ENCODE peak calls at places on chromosomes 6 and 20, in six cellular contexts. Q, Y, R, M, J and W are unnamed samples.

GRCh38 chr6:85469276-85470022 is 19.6 kb downstream of the NT5E start:
- DNase-seq in Q (no peak), Y (no peak), R (no peak), M (no peak), J (no peak), W (no peak)

GRCh38 chr6:8061736-8062135 is 2.5 kb downstream of the BLOC1S5 start:
- DNase-seq in Q (no peak), Y (no peak), R (no peak), M (no peak), J (no peak), W (no peak)

GRCh38 chr6:169087436-169088046 is 166.1 kb downstream of the THBS2 start:
- DNase-seq in Q (no peak), Y (no peak), R (peak), M (no peak), J (no peak), W (no peak)

GRCh38 chr6:161369339-161369738 is 95.5 kb upstream of the AGPAT4 start:
- DNase-seq in Q (no peak), Y (no peak), R (peak), M (peak), J (no peak), W (no peak)

GRCh38 chr20:60086936-60087562 is 128.8 kb downstream of the CDH26 start:
- DNase-seq in Q (no peak), Y (no peak), R (no peak), M (no peak), J (no peak), W (no peak)

GRCh38 chr20:49843770-49844169 is 31.1 kb downstream of the SLC9A8 start:
- DNase-seq in Q (no peak), Y (no peak), R (no peak), M (no peak), J (no peak), W (no peak)

GRCh38 chr6:45675634-45676033 is 297.9 kb upstream of the SUPT3H start:
- DNase-seq in Q (no peak), Y (no peak), R (no peak), M (no peak), J (no peak), W (no peak)

GRCh38 chr20:50399003-50399916 is 110.9 kb upstream of the PTPN1 start:
- DNase-seq in Q (peak), Y (peak), R (peak), M (no peak), J (no peak), W (no peak)

GRCh38 chr20:45055056-45055455 is 45.9 kb downstream of the KCNS1 start:
- DNase-seq in Q (no peak), Y (no peak), R (no peak), M (no peak), J (no peak), W (no peak)

GRCh38 chr6:121520337-121521163 is 85.1 kb downstream of the GJA1 start:
- DNase-seq in Q (no peak), Y (no peak), R (no peak), M (no peak), J (no peak), W (no peak)

GRCh38 chr6:105832358-105832757 is 253.8 kb upstream of the PRDM1 start:
- DNase-seq in Q (no peak), Y (no peak), R (peak), M (no peak), J (no peak), W (no peak)

GRCh38 chr20:42161228-42161829 is 543.2 kb upstream of the CHD6 start:
- DNase-seq in Q (no peak), Y (no peak), R (no peak), M (no peak), J (no peak), W (no peak)

GRCh38 chr6:151482290-151482689 is 11.5 kb upstream of the CCDC170 start:
- DNase-seq in Q (no peak), Y (no peak), R (peak), M (no peak), J (no peak), W (no peak)

GRCh38 chr6:43970913-43971775 is 156.1 kb downstream of the MRPL14 start:
- DNase-seq in Q (peak), Y (no peak), R (no peak), M (no peak), J (no peak), W (no peak)

DNA sequence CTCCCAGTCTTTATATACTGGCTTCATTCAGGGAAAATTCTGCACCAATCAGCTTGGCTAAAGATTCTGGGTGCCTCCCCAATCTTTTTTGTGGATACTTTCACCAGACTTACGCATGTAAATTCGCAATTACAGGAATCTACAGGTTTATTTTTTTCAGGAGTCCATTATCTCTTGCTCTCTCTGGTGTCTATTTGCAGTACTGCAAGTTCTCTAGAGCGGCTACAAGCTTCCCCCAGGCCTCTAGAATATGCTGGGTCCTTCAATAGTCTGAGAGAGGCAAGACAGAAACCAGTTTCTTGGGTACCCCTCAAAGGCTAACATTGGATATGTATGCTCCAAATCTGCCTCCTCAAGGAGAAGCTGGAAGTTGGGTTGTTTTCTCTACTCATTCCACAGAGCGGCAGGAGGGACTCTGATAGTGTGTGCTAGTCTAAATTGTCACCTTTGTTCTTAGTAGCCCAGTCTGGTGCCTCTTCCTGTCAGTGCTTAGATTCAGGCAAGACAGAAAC is 58.5 kb downstream of the SUN5 start:
- DNase-seq in Q (no peak), Y (no peak), R (peak), M (no peak), J (no peak), W (no peak)
- TF ChIP-seq CTCF in Q (no peak), Y (peak), R (peak), M (no peak), J (no peak), W (peak)

DNA sequence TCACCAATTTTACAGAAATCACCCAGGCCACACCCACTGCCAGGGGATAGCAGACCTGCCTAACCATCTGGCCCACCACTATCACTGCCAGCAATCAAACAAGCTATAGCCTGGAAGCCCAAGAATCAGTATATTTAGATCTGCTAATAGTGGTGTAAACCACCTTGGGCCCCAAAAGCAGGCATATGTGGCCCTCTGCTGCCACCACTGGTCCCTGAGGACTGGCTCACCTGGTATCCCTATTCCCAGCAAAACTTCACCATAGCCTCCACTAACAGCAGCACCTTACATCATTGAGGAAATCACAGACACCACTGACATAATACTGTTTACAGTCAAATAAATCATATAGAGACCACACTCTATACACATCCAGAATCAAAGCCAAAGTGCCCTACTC is 880.4 kb upstream of the MAN1A1 start:
- DNase-seq in Q (no peak), Y (no peak), R (no peak), M (no peak), J (no peak), W (no peak)
- TF ChIP-seq CTCF in Q (no peak), Y (no peak), R (peak), M (no peak), J (no peak), W (no peak)

DNA sequence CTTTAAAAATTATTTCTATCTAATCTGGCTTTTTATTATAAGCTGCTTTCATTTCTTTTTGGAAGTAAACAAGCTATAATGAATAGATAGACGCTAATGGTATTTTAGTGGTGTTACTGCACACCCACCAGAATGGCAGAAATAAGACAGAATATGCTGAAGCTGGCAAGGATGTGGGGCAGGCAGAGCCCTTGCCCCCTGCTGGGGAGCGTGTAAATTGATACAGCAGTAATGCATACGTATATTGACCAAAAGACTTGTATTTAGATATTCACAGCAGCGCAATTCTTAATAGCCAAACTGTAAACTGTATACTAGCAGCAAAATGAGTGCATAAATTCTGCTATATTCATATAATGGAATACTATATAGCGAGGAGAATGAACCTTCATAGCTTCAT is 35.3 kb downstream of the TMEM181 start:
- DNase-seq in Q (no peak), Y (no peak), R (no peak), M (no peak), J (no peak), W (no peak)
- TF ChIP-seq CTCF in Q (no peak), Y (no peak), R (peak), M (no peak), J (no peak), W (peak)

GRCh38 chr6:13357551-13358075 is 29.3 kb upstream of the TBC1D7 start:
- DNase-seq in Q (no peak), Y (no peak), R (peak), M (no peak), J (no peak), W (peak)
- TF ChIP-seq CTCF in Q (no peak), Y (no peak), R (peak), M (no peak), J (no peak), W (no peak)

DNA sequence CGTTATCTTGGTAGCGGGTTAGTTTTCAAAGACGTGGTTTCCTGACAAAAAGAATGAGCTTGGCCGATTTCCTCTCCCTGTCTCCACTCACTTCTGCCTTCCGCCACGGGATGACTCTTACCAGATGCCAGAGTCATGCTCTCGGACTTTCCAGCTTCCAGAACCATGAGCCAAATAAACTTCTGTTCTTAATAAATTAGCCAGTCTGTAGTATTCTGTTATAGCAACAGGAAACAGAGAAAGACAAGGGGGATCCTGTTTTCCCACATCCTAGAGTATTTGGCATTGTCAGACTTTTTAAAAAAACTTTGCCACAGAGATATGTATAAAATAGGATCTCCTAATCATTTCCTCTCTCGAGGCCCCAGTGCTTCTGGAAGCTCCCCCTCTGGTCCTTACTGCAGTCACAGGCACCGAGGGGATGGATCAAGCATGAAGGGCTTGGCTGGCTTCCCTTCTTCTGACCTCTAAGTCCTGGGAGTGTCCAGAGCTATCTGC is 84.9 kb upstream of the NAA20 start:
- DNase-seq in Q (no peak), Y (no peak), R (peak), M (peak), J (no peak), W (no peak)
- TF ChIP-seq CTCF in Q (no peak), Y (no peak), R (no peak), M (no peak), J (no peak), W (no peak)

GRCh38 chr6:33052627-33053026 is 20.8 kb downstream of the HLA-DPA1 start:
- DNase-seq in Q (no peak), Y (no peak), R (no peak), M (no peak), J (no peak), W (no peak)
- TF ChIP-seq CTCF in Q (no peak), Y (no peak), R (no peak), M (no peak), J (no peak), W (no peak)

GRCh38 chr6:164106345-164106769 is 691.8 kb downstream of the QKI start:
- DNase-seq in Q (no peak), Y (peak), R (no peak), M (no peak), J (no peak), W (peak)
- TF ChIP-seq CTCF in Q (no peak), Y (peak), R (peak), M (no peak), J (peak), W (peak)

DNA sequence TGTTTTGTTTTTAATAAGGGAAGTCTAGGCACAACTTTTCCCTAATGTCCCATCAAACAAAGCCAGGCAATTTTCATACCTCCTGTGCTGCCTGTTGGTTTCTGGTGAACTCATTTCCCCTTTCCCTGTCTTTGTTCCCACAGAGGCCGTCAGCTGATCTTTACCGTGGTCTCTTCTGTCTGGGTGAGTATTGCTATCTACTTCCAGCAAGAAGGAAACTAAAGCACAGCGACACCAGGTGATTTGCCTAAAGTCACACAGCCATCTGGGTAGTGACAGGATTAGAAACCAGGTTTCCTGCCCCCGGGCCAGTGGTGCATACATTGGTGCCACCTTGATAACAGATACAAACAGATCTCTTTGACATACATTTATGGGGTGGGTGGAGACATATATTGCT is 59.6 kb downstream of the RAB44 start:
- DNase-seq in Q (no peak), Y (no peak), R (no peak), M (no peak), J (no peak), W (no peak)
- TF ChIP-seq CTCF in Q (no peak), Y (no peak), R (no peak), M (no peak), J (no peak), W (no peak)

GRCh38 chr20:39777610-39778009 is 815.5 kb downstream of the DHX35 start:
- DNase-seq in Q (no peak), Y (no peak), R (no peak), M (no peak), J (no peak), W (no peak)

GRCh38 chr20:39773380-39774000 is 811.3 kb downstream of the DHX35 start:
- DNase-seq in Q (no peak), Y (no peak), R (no peak), M (no peak), J (no peak), W (no peak)

GRCh38 chr20:39775110-39775509 is 813.0 kb downstream of the DHX35 start:
- DNase-seq in Q (no peak), Y (peak), R (peak), M (peak), J (no peak), W (no peak)

GRCh38 chr20:39778431-39778830 is 816.3 kb downstream of the DHX35 start:
- DNase-seq in Q (no peak), Y (no peak), R (no peak), M (no peak), J (no peak), W (no peak)

DNA sequence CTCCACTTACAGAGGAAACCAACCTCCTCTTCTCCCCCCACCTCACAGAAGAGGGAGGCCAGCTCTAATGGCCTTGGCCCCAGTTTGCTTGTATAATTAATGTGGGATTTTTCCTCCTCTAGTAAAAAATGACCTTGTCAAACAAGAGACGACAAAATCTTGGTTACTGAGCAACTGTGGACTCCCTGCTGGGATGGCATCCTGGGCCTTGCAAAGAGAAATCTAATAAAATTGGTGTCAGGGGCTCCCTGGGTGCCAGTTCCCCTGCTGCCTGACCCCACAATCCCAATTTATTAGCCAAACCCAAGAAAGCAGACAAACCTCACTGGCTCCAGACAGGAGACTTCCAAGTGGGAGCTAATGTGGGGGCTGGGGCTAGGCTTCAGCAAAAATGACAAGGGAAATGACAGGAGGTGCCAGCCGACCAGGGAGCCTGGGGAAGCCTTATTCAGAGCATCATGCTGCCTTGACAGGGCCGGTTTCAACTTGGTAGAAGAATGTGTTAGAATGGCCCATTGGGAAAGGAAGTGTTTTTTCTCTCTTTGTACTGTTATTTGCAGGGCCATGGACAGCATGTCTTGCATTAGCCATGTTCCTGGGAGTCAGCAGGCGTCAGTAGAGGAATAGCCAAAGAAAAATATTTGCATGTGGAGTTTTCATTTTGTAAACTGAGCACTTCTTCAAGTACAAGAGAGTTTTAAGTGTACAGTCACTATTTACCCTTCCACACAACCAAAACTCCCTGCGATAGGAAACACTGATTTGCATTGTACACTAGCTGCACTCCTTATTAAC is 816.9 kb downstream of the DHX35 start:
- DNase-seq in Q (no peak), Y (no peak), R (no peak), M (no peak), J (no peak), W (no peak)
- TF ChIP-seq CTCF in Q (no peak), Y (no peak), R (no peak), M (no peak), J (no peak), W (no peak)